ENCODE peak calls at places on chromosomes 16 and 17, in nine cellular contexts. H, F, O, S, G, U, P, Z and E are unnamed samples.
A peak's percentile ranks its signal among the peaks of the same experiment; 100 is the strongest.

GRCh38 chr17:2386400-2387085 is 14.3 kb downstream of the MNT start:
- DNase-seq in O (no peak), Z (no peak), G (no peak), S (no peak), F (no peak), H (no peak), U (no peak), P (no peak), E (no peak)

GRCh38 chr16:87062569-87063442 is 254.4 kb downstream of the C16orf95 start:
- DNase-seq in O (no peak), G (peak; percentile 61), U (peak; percentile 58), Z (peak; percentile 48), P (no peak), H (peak; percentile 29), F (peak; percentile 62), S (peak; percentile 53), E (peak; percentile 80)

GRCh38 chr16:57532251-57532625 is 4.1 kb downstream of the CCDC102A start:
- DNase-seq in F (no peak), O (no peak), U (no peak), P (no peak), S (no peak), H (no peak), Z (no peak), G (no peak), E (no peak)

GRCh38 chr17:51230306-51230705 is 29.5 kb downstream of the MBTD1 start:
- DNase-seq in F (no peak), O (no peak), S (no peak), H (no peak), P (no peak), U (no peak), G (no peak), Z (no peak), E (no peak)

GRCh38 chr17:16117149-16117548 is 98.2 kb downstream of the NCOR1 start:
- DNase-seq in U (no peak), G (no peak), Z (no peak), O (no peak), P (no peak), H (no peak), F (no peak), S (no peak), E (no peak)

GRCh38 chr17:8935194-8935593 is 30.3 kb downstream of the PIK3R5 start:
- DNase-seq in G (peak; percentile 62), S (no peak), Z (no peak), P (no peak), U (no peak), F (no peak), H (no peak), O (no peak), E (no peak)

GRCh38 chr17:2192367-2193028 is 111.1 kb downstream of the SMG6 start:
- DNase-seq in P (no peak), H (no peak), U (no peak), G (peak; percentile 8), F (peak; percentile 48), S (no peak), O (no peak), Z (no peak), E (no peak)

GRCh38 chr16:67961551-67961957 is 6.9 kb downstream of the SLC12A4 start:
- DNase-seq in F (no peak), G (no peak), P (no peak), U (peak; percentile 90), Z (no peak), H (no peak), S (peak; percentile 95), O (peak; percentile 37), E (peak; percentile 60)

GRCh38 chr16:12747261-12747660 is 56.4 kb downstream of the CPPED1 start:
- DNase-seq in F (no peak), U (no peak), G (no peak), P (no peak), Z (no peak), H (no peak), S (no peak), O (no peak), E (no peak)

GRCh38 chr17:48246623-48247022 is 139.1 kb downstream of the SNX11 start:
- DNase-seq in U (no peak), F (no peak), S (no peak), P (no peak), G (no peak), Z (no peak), O (no peak), H (no peak), E (no peak)

GRCh38 chr16:59605706-59606105 is 871.6 kb upstream of the GOT2 start:
- DNase-seq in F (no peak), P (no peak), Z (no peak), S (no peak), H (no peak), U (no peak), O (no peak), G (no peak), E (no peak)